ENCODE peak calls at places on chromosomes 3 and 15, in four cellular contexts. One of them, this sample, is unnamed.

GRCh38 chr3:56131976-56132590 is 336.2 kb downstream of the ERC2 start:
- DNase-seq in H7: no peak
- DNase-seq in effector memory CD4-positive, alpha-beta T cell: no peak
- DNase-seq in IMR-90: peak
- DNase-seq in this sample: peak

GRCh38 chr15:29097971-29098370 is 171.7 kb downstream of the NSMCE3 start:
- DNase-seq in H7: no peak
- DNase-seq in effector memory CD4-positive, alpha-beta T cell: no peak
- DNase-seq in IMR-90: no peak
- DNase-seq in this sample: no peak

GRCh38 chr15:101578443-101578894 is 73.7 kb downstream of the TM2D3 start:
- DNase-seq in H7: peak
- DNase-seq in effector memory CD4-positive, alpha-beta T cell: no peak
- DNase-seq in IMR-90: no peak
- DNase-seq in this sample: peak

GRCh38 chr3:58157649-58158048 is 53.1 kb downstream of the DNASE1L3 start:
- DNase-seq in H7: no peak
- DNase-seq in effector memory CD4-positive, alpha-beta T cell: no peak
- DNase-seq in IMR-90: no peak
- DNase-seq in this sample: no peak

GRCh38 chr3:73298243-73299183 is 237.1 kb downstream of the EBLN2 start:
- DNase-seq in H7: no peak
- DNase-seq in effector memory CD4-positive, alpha-beta T cell: no peak
- DNase-seq in IMR-90: no peak
- DNase-seq in this sample: no peak

GRCh38 chr3:194303749-194304148 is 47.4 kb downstream of the CPN2 start:
- DNase-seq in H7: no peak
- DNase-seq in effector memory CD4-positive, alpha-beta T cell: no peak
- DNase-seq in IMR-90: no peak
- DNase-seq in this sample: no peak

GRCh38 chr3:12752803-12753202 is 6.3 kb downstream of the TMEM40 start:
- DNase-seq in H7: no peak
- DNase-seq in effector memory CD4-positive, alpha-beta T cell: no peak
- DNase-seq in IMR-90: peak
- DNase-seq in this sample: no peak

GRCh38 chr3:17714473-17714872 is 28.0 kb downstream of the TBC1D5 start:
- DNase-seq in H7: no peak
- DNase-seq in effector memory CD4-positive, alpha-beta T cell: no peak
- DNase-seq in IMR-90: no peak
- DNase-seq in this sample: no peak

GRCh38 chr3:77038928-77039605 is 832 bp upstream of the ROBO2 start:
- DNase-seq in H7: peak
- DNase-seq in effector memory CD4-positive, alpha-beta T cell: no peak
- DNase-seq in IMR-90: peak
- DNase-seq in this sample: peak

GRCh38 chr3:169827712-169828111 is 15.0 kb upstream of the LRRC34 start:
- DNase-seq in H7: no peak
- DNase-seq in effector memory CD4-positive, alpha-beta T cell: no peak
- DNase-seq in IMR-90: no peak
- DNase-seq in this sample: no peak

GRCh38 chr15:57061696-57062095 is 143.3 kb downstream of the TCF12 start:
- DNase-seq in H7: no peak
- DNase-seq in effector memory CD4-positive, alpha-beta T cell: no peak
- DNase-seq in IMR-90: peak
- DNase-seq in this sample: no peak

GRCh38 chr3:10780922-10781321 is 35.1 kb upstream of the SLC6A11 start:
- DNase-seq in H7: no peak
- DNase-seq in effector memory CD4-positive, alpha-beta T cell: no peak
- DNase-seq in IMR-90: no peak
- DNase-seq in this sample: no peak

GRCh38 chr3:187551419-187551818 is 118.8 kb downstream of the SST start:
- DNase-seq in H7: no peak
- DNase-seq in effector memory CD4-positive, alpha-beta T cell: no peak
- DNase-seq in IMR-90: peak
- DNase-seq in this sample: no peak

GRCh38 chr15:58931985-58932384 is 1.5 kb downstream of the SLTM start:
- DNase-seq in H7: peak
- DNase-seq in effector memory CD4-positive, alpha-beta T cell: no peak
- DNase-seq in IMR-90: peak
- DNase-seq in this sample: peak

GRCh38 chr3:25783661-25784512 is 644 bp upstream of the NGLY1 start:
- DNase-seq in H7: no peak
- DNase-seq in effector memory CD4-positive, alpha-beta T cell: no peak
- DNase-seq in IMR-90: peak
- DNase-seq in this sample: peak

GRCh38 chr3:13152826-13153710 is 79.8 kb upstream of the IQSEC1 start:
- DNase-seq in H7: peak
- DNase-seq in effector memory CD4-positive, alpha-beta T cell: no peak
- DNase-seq in IMR-90: no peak
- DNase-seq in this sample: no peak

GRCh38 chr15:81398456-81398855 is 24.4 kb upstream of the TMC3 start:
- DNase-seq in H7: no peak
- DNase-seq in effector memory CD4-positive, alpha-beta T cell: no peak
- DNase-seq in IMR-90: no peak
- DNase-seq in this sample: no peak

GRCh38 chr3:145088917-145089316 is 1072.1 kb downstream of the PLOD2 start:
- DNase-seq in H7: no peak
- DNase-seq in effector memory CD4-positive, alpha-beta T cell: no peak
- DNase-seq in IMR-90: no peak
- DNase-seq in this sample: no peak

GRCh38 chr15:56877591-56877990 is 40.9 kb upstream of the TCF12 start:
- DNase-seq in H7: no peak
- DNase-seq in effector memory CD4-positive, alpha-beta T cell: no peak
- DNase-seq in IMR-90: no peak
- DNase-seq in this sample: peak

GRCh38 chr3:37777835-37778234 is 83.8 kb upstream of the CTDSPL start:
- DNase-seq in H7: no peak
- DNase-seq in effector memory CD4-positive, alpha-beta T cell: no peak
- DNase-seq in IMR-90: no peak
- DNase-seq in this sample: no peak

GRCh38 chr15:36896949-36897348 is 203.4 kb downstream of the MEIS2 start:
- DNase-seq in H7: no peak
- DNase-seq in effector memory CD4-positive, alpha-beta T cell: no peak
- DNase-seq in IMR-90: no peak
- DNase-seq in this sample: no peak
- H3K4me3 ChIP-seq in H7: no peak
- H3K4me3 ChIP-seq in effector memory CD4-positive, alpha-beta T cell: no peak
- H3K4me3 ChIP-seq in IMR-90: no peak
- H3K4me3 ChIP-seq in this sample: no peak

DNA sequence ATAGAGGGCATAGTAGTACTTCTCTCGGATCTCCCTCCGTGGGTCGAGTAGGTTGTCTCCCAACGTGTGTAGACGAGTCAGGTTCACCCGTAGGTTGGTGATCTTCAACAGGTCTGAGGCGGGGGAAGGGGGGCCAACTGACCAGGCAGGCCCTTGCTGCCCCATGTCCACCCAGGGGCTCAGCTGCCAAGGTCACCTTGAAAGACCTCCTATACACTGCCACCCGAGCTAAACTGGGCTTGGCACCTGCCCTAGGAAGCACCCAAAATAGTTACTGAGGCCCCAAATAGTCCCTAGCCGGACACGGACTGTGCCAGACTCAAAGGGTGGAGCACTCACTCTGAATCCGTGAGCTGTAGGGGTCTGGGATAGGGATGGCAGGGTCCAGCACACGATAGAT is 1.8 kb downstream of the LAMB2 start:
- DNase-seq in H7: no peak
- DNase-seq in effector memory CD4-positive, alpha-beta T cell: no peak
- DNase-seq in IMR-90: no peak
- DNase-seq in this sample: no peak
- H3K4me3 ChIP-seq in H7: no peak
- H3K4me3 ChIP-seq in effector memory CD4-positive, alpha-beta T cell: no peak
- H3K4me3 ChIP-seq in IMR-90: no peak
- H3K4me3 ChIP-seq in this sample: no peak

DNA sequence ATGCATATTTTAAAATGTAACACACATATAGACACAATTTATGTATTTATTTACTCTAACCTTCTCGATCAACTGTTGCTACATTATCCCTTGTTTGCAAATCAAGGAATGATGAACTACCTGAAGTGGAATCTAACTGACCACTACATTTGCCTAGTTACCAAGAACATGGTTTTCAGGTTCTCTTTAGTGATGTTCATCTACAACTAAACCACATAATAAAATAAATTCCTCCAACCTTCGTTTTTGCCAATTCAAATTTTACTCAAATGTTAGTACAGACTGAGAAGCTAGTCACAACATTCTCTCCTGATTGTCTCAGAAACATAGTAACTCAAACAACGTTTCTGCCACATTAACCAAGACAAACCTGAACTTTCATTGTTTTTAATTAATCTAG is 521.9 kb downstream of the FOXP1 start:
- DNase-seq in H7: no peak
- DNase-seq in effector memory CD4-positive, alpha-beta T cell: no peak
- DNase-seq in IMR-90: no peak
- DNase-seq in this sample: no peak
- H3K4me3 ChIP-seq in H7: no peak
- H3K4me3 ChIP-seq in effector memory CD4-positive, alpha-beta T cell: peak
- H3K4me3 ChIP-seq in IMR-90: no peak
- H3K4me3 ChIP-seq in this sample: peak

DNA sequence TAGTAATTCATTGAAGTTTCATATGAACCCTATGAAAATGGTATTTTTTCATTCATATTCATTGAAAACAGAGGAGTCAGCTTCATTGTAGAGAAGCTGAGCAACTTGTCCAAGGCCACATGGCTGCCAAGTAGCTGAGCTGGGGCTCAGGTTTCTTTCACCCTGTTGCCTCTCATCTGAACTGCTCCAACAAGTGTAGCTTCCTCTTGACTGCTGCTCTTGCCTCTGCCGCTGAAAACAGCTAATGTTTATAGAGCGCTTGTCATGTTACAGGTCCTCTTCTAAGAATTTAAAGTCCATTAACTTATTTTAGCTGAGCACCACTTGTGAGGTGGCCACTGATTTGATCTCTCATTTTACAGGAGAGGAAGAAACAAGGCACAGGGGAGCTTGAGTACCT is 81.1 kb downstream of the PDCD6IP start:
- DNase-seq in H7: no peak
- DNase-seq in effector memory CD4-positive, alpha-beta T cell: no peak
- DNase-seq in IMR-90: peak
- DNase-seq in this sample: no peak
- H3K4me3 ChIP-seq in H7: no peak
- H3K4me3 ChIP-seq in effector memory CD4-positive, alpha-beta T cell: no peak
- H3K4me3 ChIP-seq in IMR-90: no peak
- H3K4me3 ChIP-seq in this sample: no peak

DNA sequence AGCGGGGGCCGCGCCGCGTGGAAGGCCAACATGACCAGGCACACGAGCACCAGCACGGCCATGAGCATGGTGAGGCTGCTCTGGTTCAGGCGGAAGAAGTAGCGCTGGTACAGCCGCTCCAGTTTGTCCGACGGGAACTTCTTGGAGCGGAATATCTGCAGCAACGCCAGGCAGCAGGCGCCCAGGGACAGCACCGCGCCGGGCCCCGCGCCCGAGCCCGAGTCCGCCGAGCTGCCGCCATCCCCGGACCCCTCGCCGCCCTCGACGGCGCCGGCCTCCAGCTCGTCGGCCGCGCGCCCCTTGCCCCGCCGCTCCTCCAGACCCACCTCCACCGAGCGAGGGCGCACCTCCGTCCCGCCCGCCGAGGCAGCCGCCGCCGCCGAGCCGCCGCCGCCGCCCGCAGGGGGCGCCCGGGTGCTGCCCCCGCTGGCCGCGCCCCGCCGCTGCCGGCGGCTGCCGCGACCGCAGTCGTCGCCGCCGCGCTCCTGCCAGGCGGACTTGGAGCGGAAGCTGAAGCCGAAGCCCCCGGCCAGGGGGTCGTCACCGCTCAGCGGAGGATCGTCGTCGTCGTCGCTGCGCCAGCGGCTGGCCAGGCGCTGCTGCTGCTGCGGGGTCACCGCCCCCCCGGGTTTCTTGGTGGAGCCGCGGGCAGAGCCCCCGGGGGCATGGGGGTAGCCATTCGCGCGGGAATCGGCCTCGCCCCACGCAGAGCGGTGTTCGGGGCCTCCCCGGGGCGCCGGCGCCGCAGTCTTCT is 964 bp downstream of the ADCY5 start:
- DNase-seq in H7: peak
- DNase-seq in effector memory CD4-positive, alpha-beta T cell: peak
- DNase-seq in IMR-90: no peak
- DNase-seq in this sample: peak
- H3K4me3 ChIP-seq in H7: peak
- H3K4me3 ChIP-seq in effector memory CD4-positive, alpha-beta T cell: peak
- H3K4me3 ChIP-seq in IMR-90: no peak
- H3K4me3 ChIP-seq in this sample: no peak

DNA sequence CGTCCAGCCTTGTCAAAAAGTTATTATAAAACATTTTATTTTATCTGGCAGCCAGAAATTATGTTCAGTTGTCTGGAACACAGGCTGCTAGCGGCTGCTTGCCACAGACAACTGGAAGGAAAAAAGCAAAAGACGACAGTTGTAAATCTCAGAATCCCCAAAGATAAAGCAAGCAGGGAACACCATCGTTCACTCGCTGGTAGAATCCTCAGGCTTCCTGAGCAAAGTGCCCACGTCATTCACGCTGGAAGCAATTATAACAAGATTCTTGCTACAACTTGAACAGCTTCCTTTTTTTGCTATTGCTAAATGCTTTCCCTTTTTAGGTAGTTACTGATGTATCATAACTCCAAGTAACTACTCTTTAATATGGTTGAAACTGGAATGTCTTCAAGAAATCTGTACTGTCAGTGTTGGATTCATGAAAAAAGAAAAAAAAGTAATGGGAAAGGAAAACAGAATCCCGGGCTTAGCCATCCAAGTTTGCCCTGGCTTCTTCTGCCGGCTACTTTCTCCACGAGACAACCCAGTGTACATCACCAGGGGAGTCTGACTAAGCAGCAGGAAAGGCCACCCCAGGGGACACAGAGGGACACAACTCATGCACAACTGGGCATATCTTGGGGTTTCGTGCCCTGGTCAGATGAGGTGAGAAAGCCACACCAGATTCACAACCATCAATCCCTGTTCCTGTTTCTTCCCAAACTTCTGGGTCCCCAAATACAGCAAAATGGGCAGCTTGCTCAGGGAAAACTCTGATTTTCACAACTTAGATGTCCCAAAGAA is 33.4 kb downstream of the ADAMTS17 start:
- DNase-seq in H7: no peak
- DNase-seq in effector memory CD4-positive, alpha-beta T cell: no peak
- DNase-seq in IMR-90: no peak
- DNase-seq in this sample: peak
- H3K4me3 ChIP-seq in H7: no peak
- H3K4me3 ChIP-seq in effector memory CD4-positive, alpha-beta T cell: no peak
- H3K4me3 ChIP-seq in IMR-90: no peak
- H3K4me3 ChIP-seq in this sample: no peak

DNA sequence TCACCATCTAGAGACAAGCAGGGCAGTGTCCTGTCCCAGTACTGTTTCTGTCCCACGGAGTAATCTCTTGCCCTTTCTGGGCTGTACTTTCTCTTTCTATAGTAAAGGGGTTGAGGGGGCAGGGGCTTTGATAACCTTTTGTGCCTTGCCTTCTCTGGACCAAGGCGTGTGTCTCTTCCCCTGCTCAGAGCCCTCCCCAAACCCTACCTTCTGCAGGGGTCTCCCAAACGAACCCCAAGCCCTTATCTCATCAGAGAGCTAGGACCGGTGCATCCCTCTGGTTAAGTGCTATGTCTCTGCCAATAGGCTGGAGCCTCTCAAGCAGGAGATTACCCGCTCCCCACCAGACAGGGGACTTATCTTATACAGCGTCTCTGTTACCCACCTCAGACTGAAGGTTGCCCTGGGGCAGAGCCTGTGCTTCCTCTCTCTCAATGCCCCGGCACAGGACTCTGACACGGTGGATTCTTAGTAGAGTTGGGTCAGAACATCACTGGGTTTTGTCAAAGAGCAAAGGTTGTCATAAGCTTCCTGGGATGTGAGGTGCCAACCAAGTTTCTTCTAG is 2.9 kb downstream of the PLEKHO2 start:
- DNase-seq in H7: peak
- DNase-seq in effector memory CD4-positive, alpha-beta T cell: no peak
- DNase-seq in IMR-90: no peak
- DNase-seq in this sample: no peak
- H3K4me3 ChIP-seq in H7: no peak
- H3K4me3 ChIP-seq in effector memory CD4-positive, alpha-beta T cell: peak
- H3K4me3 ChIP-seq in IMR-90: peak
- H3K4me3 ChIP-seq in this sample: peak